ENCODE peak calls at places on chromosomes 7 and 10, in ten cellular contexts. R is epithelial cell of esophagus; V is AG10803; C is OCI-LY7; G is spleen; H is naive thymus-derived CD8-positive, alpha-beta T cell; X is heart left ventricle; W is MV-4-11; B is upper lobe of right lung; E is left cardiac atrium. I is an unnamed sample.

GRCh38 chr7:4774804-4775280 is 581 bp upstream of the AP5Z1 start:
- DNase-seq in R (peak), V (peak), C (no peak), G (peak), H (no peak), X (no peak), W (peak), B (no peak), E (no peak), I (no peak)

GRCh38 chr10:132363921-132364593 is 32.1 kb downstream of the LRRC27 start:
- DNase-seq in R (peak), V (peak), C (no peak), G (peak), H (no peak), X (no peak), W (no peak), B (peak), E (no peak), I (no peak)

GRCh38 chr7:24828871-24829661 is 71.8 kb upstream of the GSDME start:
- DNase-seq in R (no peak), V (peak), C (no peak), G (no peak), H (no peak), X (no peak), W (no peak), B (no peak), E (no peak), I (peak)

GRCh38 chr7:111953611-111954010 is 252.6 kb downstream of the DOCK4 start:
- DNase-seq in R (peak), V (no peak), C (no peak), G (no peak), H (no peak), X (peak), W (peak), B (no peak), E (no peak), I (peak)

GRCh38 chr7:158470336-158470735 is 117.3 kb downstream of the PTPRN2 start:
- DNase-seq in R (no peak), V (no peak), C (no peak), G (peak), H (no peak), X (no peak), W (peak), B (no peak), E (no peak), I (no peak)

GRCh38 chr7:102234131-102234530 is 52.5 kb upstream of the SH2B2 start:
- DNase-seq in R (no peak), V (no peak), C (no peak), G (no peak), H (no peak), X (no peak), W (no peak), B (no peak), E (no peak), I (no peak)

GRCh38 chr7:151695856-151696555 is 176.3 kb upstream of the RHEB start:
- DNase-seq in R (peak), V (no peak), C (no peak), G (no peak), H (no peak), X (no peak), W (no peak), B (no peak), E (no peak), I (no peak)

GRCh38 chr7:22433710-22434460 is 66.1 kb downstream of the STEAP1B start:
- DNase-seq in R (peak), V (peak), C (peak), G (peak), H (no peak), X (peak), W (no peak), B (no peak), E (peak), I (peak)

GRCh38 chr7:135774284-135774683 is 25.7 kb upstream of the FAM180A start:
- DNase-seq in R (peak), V (peak), C (no peak), G (no peak), H (no peak), X (peak), W (no peak), B (no peak), E (no peak), I (no peak)

GRCh38 chr7:30800785-30801252 is 29.6 kb downstream of the MINDY4 start:
- DNase-seq in R (peak), V (peak), C (peak), G (no peak), H (peak), X (peak), W (peak), B (no peak), E (peak), I (peak)

GRCh38 chr10:114519306-114519669 is 115.0 kb upstream of the AFAP1L2 start:
- DNase-seq in R (peak), V (no peak), C (no peak), G (no peak), H (no peak), X (no peak), W (no peak), B (peak), E (peak), I (no peak)

GRCh38 chr7:2281556-2281955 is 32.7 kb downstream of the SNX8 start:
- DNase-seq in R (no peak), V (peak), C (no peak), G (no peak), H (no peak), X (peak), W (no peak), B (no peak), E (no peak), I (no peak)

GRCh38 chr7:26667514-26668133 is 196.8 kb downstream of the SKAP2 start:
- DNase-seq in R (peak), V (peak), C (peak), G (no peak), H (peak), X (peak), W (peak), B (no peak), E (peak), I (peak)

GRCh38 chr7:157228864-157229422 is 90.2 kb downstream of the UBE3C start:
- DNase-seq in R (peak), V (peak), C (peak), G (no peak), H (peak), X (no peak), W (no peak), B (no peak), E (no peak), I (peak)

GRCh38 chr10:14707441-14707840 is 67.3 kb downstream of the FAM107B start:
- DNase-seq in R (no peak), V (peak), C (no peak), G (no peak), H (no peak), X (no peak), W (no peak), B (no peak), E (no peak), I (no peak)

GRCh38 chr10:70465832-70466231 is 12.7 kb upstream of the PALD1 start:
- DNase-seq in R (no peak), V (no peak), C (no peak), G (no peak), H (no peak), X (no peak), W (no peak), B (no peak), E (no peak), I (no peak)

GRCh38 chr7:24980695-24981543 is 941 bp upstream of the OSBPL3 start:
- DNase-seq in R (peak), V (peak), C (peak), G (peak), H (no peak), X (peak), W (no peak), B (peak), E (peak), I (peak)

GRCh38 chr7:115357213-115357999 is 435.5 kb downstream of the MDFIC start:
- DNase-seq in R (no peak), V (peak), C (no peak), G (no peak), H (no peak), X (no peak), W (no peak), B (no peak), E (no peak), I (no peak)

GRCh38 chr7:134992626-134993179 is 6.4 kb downstream of the AGBL3 start:
- DNase-seq in R (no peak), V (no peak), C (no peak), G (no peak), H (peak), X (no peak), W (peak), B (no peak), E (peak), I (no peak)

GRCh38 chr7:129222064-129222463 is 2.8 kb upstream of the AHCYL2 start:
- DNase-seq in R (no peak), V (no peak), C (peak), G (no peak), H (no peak), X (no peak), W (peak), B (no peak), E (no peak), I (no peak)

GRCh38 chr10:17616403-17617030 is 657 bp downstream of the HACD1 start:
- DNase-seq in R (peak), V (peak), C (no peak), G (peak), H (no peak), X (peak), W (peak), B (peak), E (peak), I (peak)

GRCh38 chr10:78991187-78991586 is 77.6 kb upstream of the ZMIZ1 start:
- DNase-seq in R (peak), V (no peak), C (no peak), G (no peak), H (no peak), X (no peak), W (no peak), B (no peak), E (no peak), I (no peak)

GRCh38 chr7:137328389-137329120 is 15.0 kb downstream of the PTN start:
- DNase-seq in R (no peak), V (peak), C (no peak), G (no peak), H (no peak), X (peak), W (no peak), B (no peak), E (no peak), I (no peak)

GRCh38 chr7:30331338-30331737 is 46.9 kb downstream of the ZNRF2 start:
- DNase-seq in R (no peak), V (no peak), C (no peak), G (no peak), H (no peak), X (no peak), W (no peak), B (no peak), E (no peak), I (no peak)

GRCh38 chr7:116661741-116662329 is 10.2 kb upstream of the MET start:
- DNase-seq in R (no peak), V (no peak), C (no peak), G (no peak), H (no peak), X (no peak), W (no peak), B (no peak), E (no peak), I (no peak)

GRCh38 chr7:43328785-43329380 is 216.4 kb downstream of the HECW1 start:
- DNase-seq in R (no peak), V (no peak), C (no peak), G (no peak), H (no peak), X (no peak), W (no peak), B (no peak), E (no peak), I (no peak)

I was measured in Caco-2.